ENCODE peak calls at places on chromosome 18, in six cellular contexts. V, D, H, E, U and I are unnamed samples.

GRCh38 chr18:62445386-62445917 is 77.4 kb upstream of the ZCCHC2 start:
- DNase-seq in H (no peak), D (no peak), V (no peak), E (no peak), U (no peak), I (no peak)

GRCh38 chr18:79986726-79987125 is 1.6 kb downstream of the TXNL4A start:
- DNase-seq in V (no peak), D (no peak), E (no peak), H (no peak), U (no peak), I (no peak)

GRCh38 chr18:10057808-10058791 is 144.3 kb downstream of the VAPA start:
- DNase-seq in V (no peak), E (peak), H (no peak), D (peak), U (peak), I (no peak)

GRCh38 chr18:63152791-63153190 is 166.8 kb downstream of the BCL2 start:
- DNase-seq in D (no peak), H (no peak), E (no peak), U (no peak), V (no peak), I (no peak)

GRCh38 chr18:54162431-54162830 is 62.0 kb downstream of the MBD2 start:
- DNase-seq in H (no peak), V (no peak), D (peak), U (peak), E (peak), I (no peak)

GRCh38 chr18:62790836-62791772 is 75.8 kb downstream of the PHLPP1 start:
- DNase-seq in H (no peak), V (no peak), U (peak), E (peak), D (peak), I (peak)

GRCh38 chr18:79874553-79875530 is 76.6 kb downstream of the SLC66A2 start:
- DNase-seq in H (no peak), V (no peak), E (no peak), U (no peak), D (no peak), I (peak)

GRCh38 chr18:59612461-59612860 is 84.8 kb downstream of the CCBE1 start:
- DNase-seq in U (peak), D (peak), V (no peak), E (peak), H (no peak), I (peak)

GRCh38 chr18:74947875-74948274 is 261.1 kb downstream of the PTGR3 start:
- DNase-seq in U (no peak), D (no peak), H (no peak), E (no peak), V (no peak), I (no peak)

GRCh38 chr18:25830787-25831186 is 259.6 kb downstream of the SS18 start:
- DNase-seq in H (no peak), E (peak), U (peak), D (peak), V (no peak), I (no peak)

GRCh38 chr18:60826346-60826745 is 453.8 kb upstream of the MC4R start:
- DNase-seq in V (no peak), D (no peak), H (no peak), U (no peak), E (no peak), I (no peak)

GRCh38 chr18:59002974-59003594 is 136.6 kb upstream of the SEC11C start:
- DNase-seq in V (no peak), E (no peak), U (no peak), H (peak), D (no peak), I (no peak)

GRCh38 chr18:52582516-52582915 is 242.5 kb downstream of the DCC start:
- DNase-seq in E (no peak), D (no peak), H (no peak), V (no peak), U (no peak), I (no peak)

GRCh38 chr18:35085450-35086032 is 44.3 kb downstream of the MAPRE2 start:
- DNase-seq in D (no peak), U (no peak), V (no peak), E (no peak), H (no peak), I (no peak)

GRCh38 chr18:63963610-63964256 is 6.1 kb upstream of the SERPINB8 start:
- DNase-seq in V (peak), H (no peak), E (peak), U (peak), D (peak), I (peak)

GRCh38 chr18:55878224-55878623 is 290.2 kb upstream of the TCF4 start:
- DNase-seq in H (no peak), D (peak), E (no peak), U (peak), V (no peak), I (no peak)

GRCh38 chr18:36650906-36651305 is 177.9 kb downstream of the TPGS2 start:
- DNase-seq in D (no peak), V (no peak), U (no peak), E (no peak), H (no peak), I (no peak)

GRCh38 chr18:11512096-11513030 is 97.0 kb upstream of the SLC35G4 start:
- DNase-seq in V (no peak), H (peak), U (peak), D (peak), E (peak), I (peak)

DNA sequence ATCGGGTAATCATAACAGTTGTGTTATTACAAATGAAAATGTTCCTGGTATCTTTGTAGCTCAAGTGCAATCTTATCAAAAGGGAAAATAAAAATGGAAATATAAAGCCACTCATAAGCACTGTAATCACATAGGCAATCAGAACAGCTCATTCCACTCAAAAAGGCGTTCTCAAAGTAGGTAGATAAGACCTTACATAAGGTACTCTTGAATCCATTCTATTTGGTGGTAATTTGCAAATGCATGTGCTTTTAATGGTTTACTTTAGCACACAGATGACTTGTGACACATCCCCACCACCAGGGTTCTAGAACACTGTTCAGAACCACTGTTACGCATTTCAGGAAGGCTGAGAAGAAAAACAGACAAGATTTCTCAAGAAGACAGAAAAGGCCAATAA is 86.7 kb upstream of the NARS1 start:
- DNase-seq in D (no peak), V (no peak), U (no peak), H (no peak), E (no peak), I (no peak)
- TF ChIP-seq CTCF in D (no peak), V (no peak), U (no peak), H (no peak), E (no peak), I (no peak)

GRCh38 chr18:22166070-22166972 is 3.1 kb upstream of the GATA6 start:
- DNase-seq in E (peak), D (peak), U (no peak), V (no peak), H (peak), I (peak)

GRCh38 chr18:22164337-22165048 is 4.9 kb upstream of the GATA6 start:
- DNase-seq in U (no peak), V (no peak), E (no peak), D (no peak), H (no peak), I (no peak)

GRCh38 chr18:22165049-22165602 is 4.3 kb upstream of the GATA6 start:
- DNase-seq in U (no peak), V (no peak), D (peak), E (peak), H (no peak), I (no peak)

GRCh38 chr18:22167091-22167470 is 2.3 kb upstream of the GATA6 start:
- DNase-seq in D (peak), H (peak), V (no peak), E (no peak), U (no peak), I (no peak)

DNA sequence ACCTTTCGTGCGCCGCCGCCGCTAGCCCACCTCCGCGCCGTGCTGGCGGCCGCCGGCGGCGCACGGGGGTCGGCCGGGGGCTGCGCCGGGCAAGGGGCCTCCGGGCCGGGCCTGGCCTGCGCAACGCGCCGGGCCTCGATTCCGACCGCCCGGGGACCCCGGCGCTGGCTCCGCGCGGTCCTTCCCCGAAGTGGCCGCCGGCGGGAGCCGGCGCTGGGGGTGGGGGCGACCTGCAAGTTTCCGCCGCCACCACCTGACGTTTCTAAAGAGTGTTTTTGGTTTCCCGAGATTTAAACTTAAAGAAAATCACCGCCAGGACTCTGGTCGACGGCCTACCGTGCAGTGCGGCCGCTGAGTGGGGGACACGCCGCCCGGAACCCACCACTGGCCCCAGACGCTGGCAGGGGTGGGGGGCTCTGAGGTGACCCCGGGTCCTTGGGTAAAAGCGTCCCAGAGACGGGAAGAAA is 3.8 kb upstream of the GATA6 start:
- DNase-seq in E (no peak), U (no peak), D (peak), V (no peak), H (no peak), I (no peak)
- H3K4me3 ChIP-seq in E (peak), U (no peak), D (peak), V (peak), H (no peak), I (peak)

GRCh38 chr18:65937180-65937579 is 186.4 kb downstream of the CDH7 start:
- DNase-seq in U (no peak), E (no peak), H (no peak), V (no peak), D (no peak), I (no peak)

GRCh38 chr18:65936678-65937077 is 185.9 kb downstream of the CDH7 start:
- DNase-seq in D (no peak), U (no peak), E (no peak), V (no peak), H (no peak), I (no peak)

GRCh38 chr18:65942103-65942502 is 191.3 kb downstream of the CDH7 start:
- DNase-seq in E (no peak), D (no peak), U (no peak), V (no peak), H (no peak), I (no peak)

GRCh38 chr18:65941482-65941881 is 190.7 kb downstream of the CDH7 start:
- DNase-seq in D (no peak), U (no peak), H (no peak), V (no peak), E (no peak), I (no peak)

GRCh38 chr18:65938592-65939372 is 188.0 kb downstream of the CDH7 start:
- DNase-seq in D (peak), E (no peak), V (no peak), U (peak), H (peak), I (peak)
- TF ChIP-seq CTCF in D (peak), E (no peak), V (peak), U (peak), H (no peak), I (peak)

GRCh38 chr18:37668971-37669747 is 103.6 kb upstream of the CELF4 start:
- DNase-seq in E (no peak), V (no peak), H (no peak), U (no peak), D (peak), I (no peak)
- H3K4me3 ChIP-seq in E (no peak), V (no peak), H (no peak), U (no peak), D (no peak), I (peak)

GRCh38 chr18:295756-296155 is 27.9 kb upstream of the THOC1 start:
- DNase-seq in E (peak), U (peak), H (no peak), D (peak), V (no peak), I (no peak)

GRCh38 chr18:286515-287310 is 18.9 kb upstream of the THOC1 start:
- DNase-seq in V (no peak), D (peak), E (peak), H (no peak), U (peak), I (peak)

GRCh38 chr18:297936-298335 is 30.1 kb upstream of the THOC1 start:
- DNase-seq in V (no peak), D (no peak), E (no peak), H (no peak), U (no peak), I (no peak)

GRCh38 chr18:293557-293956 is 25.7 kb upstream of the THOC1 start:
- DNase-seq in U (peak), H (no peak), V (no peak), D (peak), E (peak), I (no peak)

DNA sequence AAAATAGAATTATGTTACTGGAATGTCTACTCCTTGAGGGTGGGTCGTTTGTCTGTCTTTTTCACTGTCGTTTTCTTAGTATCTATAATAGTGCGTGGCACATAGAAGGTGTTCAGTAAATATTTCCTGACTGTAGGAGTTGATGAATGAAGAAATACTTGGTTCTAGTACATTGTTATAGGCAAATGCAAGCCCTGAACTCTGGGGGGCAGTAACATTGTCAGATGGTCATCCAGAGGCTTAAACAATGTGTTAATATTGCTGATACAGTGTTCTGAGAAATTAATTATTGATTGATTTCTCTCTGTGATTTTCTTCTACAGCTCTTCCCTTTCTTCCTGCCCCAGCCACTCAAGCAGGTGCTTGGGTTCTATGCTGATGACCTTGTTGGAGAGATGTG is 24.4 kb upstream of the THOC1 start:
- DNase-seq in V (no peak), H (no peak), D (peak), E (peak), U (peak), I (no peak)
- TF ChIP-seq CTCF in V (no peak), H (no peak), D (peak), E (peak), U (peak), I (no peak)

GRCh38 chr18:23588836-23589560 is 2.7 kb upstream of the NPC1 start:
- DNase-seq in V (no peak), E (peak), U (peak), H (no peak), D (peak), I (no peak)

GRCh38 chr18:23585007-23585871 is 1.1 kb downstream of the NPC1 start:
- DNase-seq in H (no peak), V (peak), D (peak), U (peak), E (peak), I (no peak)

GRCh38 chr18:23585897-23586248 is 433 bp downstream of the NPC1 start:
- DNase-seq in H (no peak), E (no peak), V (no peak), U (no peak), D (no peak), I (no peak)

GRCh38 chr18:23586249-23587196 is at the start of gene NPC1:
- DNase-seq in D (peak), U (peak), H (peak), E (peak), V (peak), I (peak)

GRCh38 chr18:23587220-23587642 is 925 bp upstream of the NPC1 start:
- DNase-seq in H (no peak), D (no peak), E (no peak), V (no peak), U (peak), I (no peak)
- H3K4me3 ChIP-seq in H (no peak), D (peak), E (peak), V (peak), U (no peak), I (peak)

GRCh38 chr18:47997338-47997780 is 66.9 kb upstream of the SMAD2 start:
- DNase-seq in E (no peak), H (no peak), U (peak), D (peak), V (peak), I (peak)
- TF ChIP-seq CTCF in E (peak), H (peak), U (peak), D (peak), V (no peak), I (peak)

GRCh38 chr18:46034230-46034629 is 37.8 kb downstream of the PSTPIP2 start:
- DNase-seq in H (no peak), U (no peak), V (no peak), E (peak), D (peak), I (no peak)

GRCh38 chr18:46028536-46028891 is 43.5 kb downstream of the PSTPIP2 start:
- DNase-seq in H (no peak), U (no peak), E (no peak), V (no peak), D (no peak), I (no peak)
- H3K4me3 ChIP-seq in H (peak), U (peak), E (peak), V (peak), D (peak), I (peak)

GRCh38 chr18:2171840-2172625 is 399.3 kb downstream of the METTL4 start:
- DNase-seq in V (no peak), H (no peak), E (no peak), U (no peak), D (no peak), I (no peak)
- TF ChIP-seq CTCF in V (no peak), H (no peak), E (no peak), U (no peak), D (no peak), I (no peak)

GRCh38 chr18:22977847-22978701 is 44.9 kb downstream of the RBBP8 start:
- DNase-seq in V (no peak), D (peak), H (peak), U (peak), E (peak), I (no peak)
- H3K4me3 ChIP-seq in V (no peak), D (no peak), H (no peak), U (no peak), E (no peak), I (no peak)